ENCODE peak calls at places on chromosomes 4 and X, in ten cellular contexts. O is mammary epithelial cell; M is neural progenitor cell; E is A549; H is fibroblast of lung; J is WERI-Rb-1; N is SK-N-MC; I is fibroblast of villous mesenchyme; L is uterus; A is CD8-positive, alpha-beta memory T cell. U is an unnamed sample.

GRCh38 chr4:107153228-107153627 is 117.1 kb upstream of the DKK2 start:
- DNase-seq in O (no peak), M (peak), E (no peak), H (no peak), J (peak), N (no peak), I (peak), L (no peak), A (no peak), U (no peak)

GRCh38 chr4:169307581-169307980 is 36.8 kb upstream of the SH3RF1 start:
- DNase-seq in O (peak), M (no peak), E (no peak), H (no peak), J (no peak), N (no peak), I (no peak), L (no peak), A (no peak), U (no peak)

GRCh38 chr4:139873111-139873866 is 207.7 kb downstream of the MGST2 start:
- DNase-seq in O (no peak), M (no peak), E (no peak), H (peak), J (no peak), N (no peak), I (no peak), L (no peak), A (no peak), U (no peak)

GRCh38 chr4:56908206-56909082 is 744 bp downstream of the REST start:
- DNase-seq in O (peak), M (peak), E (peak), H (peak), J (peak), N (no peak), I (peak), L (peak), A (peak), U (peak)

GRCh38 chrX:130106071-130106470 is 4.2 kb downstream of the ELF4 start:
- DNase-seq in O (no peak), M (peak), E (no peak), H (no peak), J (no peak), N (no peak), I (no peak), L (no peak), A (no peak), U (no peak)

GRCh38 chr4:30757357-30757756 is 37.2 kb downstream of the PCDH7 start:
- DNase-seq in O (peak), M (no peak), E (no peak), H (peak), J (no peak), N (no peak), I (peak), L (no peak), A (no peak), U (no peak)

GRCh38 chrX:3362956-3363355 is 16.5 kb upstream of the MXRA5 start:
- DNase-seq in O (peak), M (no peak), E (no peak), H (no peak), J (no peak), N (no peak), I (no peak), L (no peak), A (no peak), U (no peak)

GRCh38 chr4:87109945-87110344 is 110.5 kb downstream of the KLHL8 start:
- DNase-seq in O (no peak), M (no peak), E (no peak), H (no peak), J (no peak), N (no peak), I (no peak), L (no peak), A (no peak), U (no peak)

GRCh38 chr4:23885943-23886590 is 3.8 kb downstream of the PPARGC1A start:
- DNase-seq in O (no peak), M (no peak), E (no peak), H (no peak), J (no peak), N (no peak), I (no peak), L (no peak), A (no peak), U (no peak)

GRCh38 chr4:144646523-144647094 is 653 bp downstream of the HHIP start:
- DNase-seq in O (peak), M (peak), E (peak), H (peak), J (peak), N (no peak), I (no peak), L (no peak), A (no peak), U (no peak)

GRCh38 chr4:169115897-169116254 is 105.8 kb upstream of the CBR4 start:
- DNase-seq in O (peak), M (no peak), E (no peak), H (peak), J (no peak), N (no peak), I (peak), L (no peak), A (no peak), U (peak)

GRCh38 chr4:17038510-17039176 is 140.2 kb upstream of the LDB2 start:
- DNase-seq in O (no peak), M (peak), E (no peak), H (no peak), J (no peak), N (no peak), I (no peak), L (no peak), A (no peak), U (no peak)

GRCh38 chr4:26238782-26239647 is 81.8 kb upstream of the RBPJ start:
- DNase-seq in O (no peak), M (peak), E (no peak), H (peak), J (peak), N (no peak), I (peak), L (no peak), A (no peak), U (peak)

GRCh38 chr4:5256416-5256815 is 205.1 kb downstream of the STK32B start:
- DNase-seq in O (no peak), M (no peak), E (no peak), H (no peak), J (peak), N (no peak), I (no peak), L (no peak), A (no peak), U (no peak)

GRCh38 chr4:139815646-139816601 is 150.3 kb downstream of the MGST2 start:
- DNase-seq in O (no peak), M (peak), E (no peak), H (peak), J (no peak), N (no peak), I (peak), L (peak), A (no peak), U (peak)

GRCh38 chrX:121733514-121733913 is 686.1 kb downstream of the GLUD2 start:
- DNase-seq in O (peak), M (no peak), E (no peak), H (peak), J (no peak), N (no peak), I (peak), L (no peak), A (no peak), U (no peak)

GRCh38 chrX:118216086-118216485 is 99.5 kb upstream of the KLHL13 start:
- DNase-seq in O (no peak), M (no peak), E (no peak), H (peak), J (no peak), N (no peak), I (peak), L (no peak), A (no peak), U (no peak)

GRCh38 chr4:139609647-139610046 is 53.6 kb upstream of the SETD7 start:
- DNase-seq in O (peak), M (no peak), E (no peak), H (peak), J (no peak), N (no peak), I (peak), L (no peak), A (no peak), U (peak)

GRCh38 chr4:89704651-89705395 is 132.1 kb downstream of the SNCA start:
- DNase-seq in O (no peak), M (no peak), E (no peak), H (no peak), J (no peak), N (no peak), I (no peak), L (no peak), A (no peak), U (no peak)

GRCh38 chr4:91298156-91298700 is 1005.5 kb upstream of the GRID2 start:
- DNase-seq in O (no peak), M (no peak), E (no peak), H (no peak), J (no peak), N (no peak), I (no peak), L (no peak), A (no peak), U (no peak)

GRCh38 chrX:11109968-11110367 is 1.2 kb upstream of the HCCS start:
- DNase-seq in O (no peak), M (no peak), E (no peak), H (no peak), J (no peak), N (no peak), I (no peak), L (no peak), A (no peak), U (no peak)
- H3K4me3 ChIP-seq in O (peak), M (no peak), E (peak), H (no peak), J (no peak), N (peak), I (no peak), L (no peak), A (no peak), U (peak)

DNA sequence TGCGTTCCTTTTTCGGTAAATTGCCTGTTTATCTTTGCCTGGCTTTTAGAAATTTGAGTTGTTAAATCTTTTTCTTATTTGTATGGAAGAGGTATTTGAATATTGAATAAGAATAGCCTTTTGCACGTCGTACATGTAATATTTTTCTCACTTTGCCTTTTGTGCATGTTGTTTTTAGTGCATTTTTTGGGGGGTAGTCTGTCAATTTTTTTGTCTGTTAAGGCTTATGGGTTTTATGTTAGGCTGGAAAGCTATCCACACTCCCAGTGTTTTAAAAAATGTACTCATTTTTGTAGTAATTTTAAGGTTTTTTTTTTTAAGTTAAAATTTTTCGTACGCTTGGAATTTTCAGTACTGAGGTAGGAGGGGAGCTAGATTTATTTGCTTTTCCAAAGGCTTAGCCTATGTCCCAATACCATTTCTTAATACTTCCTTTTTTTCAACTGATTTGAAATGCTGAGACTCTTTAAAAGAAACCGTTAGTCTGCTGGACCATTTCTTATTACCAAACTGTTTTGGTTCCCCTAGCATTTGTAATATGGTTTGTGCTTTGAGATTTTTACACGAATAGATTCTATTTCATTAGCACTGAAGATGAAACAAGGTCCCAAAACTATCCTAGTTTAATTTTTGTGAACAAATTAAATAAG is 1.3 kb downstream of the HERC5 start:
- DNase-seq in O (no peak), M (no peak), E (no peak), H (no peak), J (no peak), N (no peak), I (no peak), L (no peak), A (no peak), U (no peak)
- H3K4me3 ChIP-seq in O (no peak), M (peak), E (no peak), H (no peak), J (no peak), N (peak), I (no peak), L (peak), A (peak), U (peak)

DNA sequence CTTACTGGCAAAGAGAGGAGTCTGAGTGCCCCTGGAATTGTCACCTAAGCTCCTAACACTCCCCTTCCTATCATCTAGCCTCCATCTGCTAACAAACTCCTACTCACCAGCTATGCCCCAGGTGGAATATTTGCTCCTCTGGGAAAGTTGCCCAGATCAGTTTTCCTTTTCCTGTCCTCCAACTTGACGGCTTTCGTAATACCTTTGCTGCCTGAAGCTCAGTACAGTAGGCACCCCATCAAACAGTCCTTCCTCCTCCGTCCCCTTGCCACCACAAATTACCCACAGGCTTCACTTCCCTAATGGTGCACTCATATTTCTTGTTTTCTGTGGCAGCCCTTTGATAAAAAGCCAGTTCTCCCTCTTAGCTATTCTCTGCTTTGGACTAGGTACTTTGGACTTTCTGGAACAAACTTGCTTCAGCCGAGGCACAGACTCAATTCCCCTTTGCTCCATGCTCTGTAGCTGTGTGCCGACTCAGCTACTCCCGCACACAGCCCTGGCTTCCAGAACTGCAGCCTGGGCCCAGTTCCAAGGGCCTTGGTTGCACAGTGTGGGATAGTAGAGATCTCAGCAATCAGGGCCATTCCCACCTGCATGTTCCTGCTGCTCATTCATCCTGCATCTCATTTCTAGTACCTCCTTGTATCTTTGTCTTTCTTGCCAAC is 605.1 kb downstream of the BCOR start:
- DNase-seq in O (peak), M (no peak), E (no peak), H (no peak), J (no peak), N (no peak), I (no peak), L (no peak), A (no peak), U (no peak)
- H3K4me3 ChIP-seq in O (no peak), M (no peak), E (no peak), H (no peak), J (no peak), N (no peak), I (no peak), L (no peak), A (no peak), U (no peak)

DNA sequence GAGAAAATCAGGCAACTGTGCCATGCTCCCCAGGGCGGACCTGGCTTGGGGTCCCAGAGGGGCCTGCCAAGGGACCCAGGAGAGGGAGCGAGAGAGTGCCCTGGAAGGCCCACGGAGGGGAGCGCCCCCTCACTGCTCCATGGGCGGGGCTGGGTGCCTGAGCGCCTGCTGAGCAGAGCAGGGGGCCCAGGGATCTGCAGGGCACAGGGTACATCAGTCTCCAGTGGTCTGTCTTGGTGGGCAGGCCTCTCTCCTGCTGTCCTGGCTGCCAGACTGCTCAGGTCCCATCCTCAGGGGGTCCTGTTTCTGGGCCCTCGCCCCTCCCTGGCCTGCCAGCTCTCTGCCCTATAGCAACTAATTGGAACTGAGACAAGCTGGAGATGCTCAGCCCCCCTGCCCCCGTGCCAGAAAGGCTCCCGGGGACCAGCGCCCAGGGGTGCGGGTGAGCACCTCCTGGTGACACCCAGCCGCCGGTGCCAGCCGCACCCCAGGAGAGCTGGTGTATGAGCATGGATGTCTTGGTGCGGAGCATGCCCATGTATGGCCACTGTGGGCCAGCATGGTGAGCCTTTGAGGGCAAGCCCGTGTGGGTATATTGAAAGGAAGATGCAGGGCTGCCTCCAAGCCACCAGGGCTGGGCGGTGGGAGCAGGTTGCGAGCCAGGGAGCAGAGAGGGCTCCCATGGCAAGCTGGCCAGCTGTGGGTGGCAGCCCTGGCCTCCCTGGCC is 1.3 kb downstream of the BGN start:
- DNase-seq in O (no peak), M (no peak), E (no peak), H (no peak), J (no peak), N (no peak), I (no peak), L (no peak), A (no peak), U (no peak)
- H3K4me3 ChIP-seq in O (no peak), M (no peak), E (no peak), H (peak), J (no peak), N (no peak), I (peak), L (no peak), A (no peak), U (peak)

GRCh38 chrX:134622056-134622812 is 36.0 kb downstream of the PLAC1 start:
- DNase-seq in O (peak), M (no peak), E (peak), H (peak), J (no peak), N (peak), I (peak), L (no peak), A (no peak), U (peak)
- H3K4me3 ChIP-seq in O (no peak), M (no peak), E (no peak), H (peak), J (no peak), N (peak), I (no peak), L (no peak), A (no peak), U (no peak)

DNA sequence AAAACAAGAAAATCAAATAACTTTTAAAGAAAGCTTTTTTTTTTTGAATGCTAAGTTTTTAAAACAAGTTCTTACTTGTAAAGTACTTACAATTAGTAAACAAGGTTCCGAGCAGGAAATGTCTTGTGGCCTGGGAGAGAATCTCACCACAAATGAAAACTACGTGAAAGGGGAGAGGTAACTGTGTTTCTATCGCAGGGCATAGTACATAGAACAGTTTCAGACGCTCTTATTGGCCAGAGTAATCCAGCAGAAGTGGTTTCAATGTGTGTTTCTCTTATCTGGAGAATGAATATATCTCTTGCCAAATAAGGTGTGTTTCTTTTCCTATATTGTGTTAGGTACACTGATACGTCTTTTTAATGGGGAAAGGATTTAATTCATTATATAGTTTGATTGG is at the start of gene PLAC8:
- DNase-seq in O (peak), M (no peak), E (no peak), H (peak), J (no peak), N (no peak), I (peak), L (no peak), A (peak), U (no peak)
- H3K4me3 ChIP-seq in O (peak), M (no peak), E (no peak), H (no peak), J (no peak), N (no peak), I (no peak), L (no peak), A (peak), U (no peak)

DNA sequence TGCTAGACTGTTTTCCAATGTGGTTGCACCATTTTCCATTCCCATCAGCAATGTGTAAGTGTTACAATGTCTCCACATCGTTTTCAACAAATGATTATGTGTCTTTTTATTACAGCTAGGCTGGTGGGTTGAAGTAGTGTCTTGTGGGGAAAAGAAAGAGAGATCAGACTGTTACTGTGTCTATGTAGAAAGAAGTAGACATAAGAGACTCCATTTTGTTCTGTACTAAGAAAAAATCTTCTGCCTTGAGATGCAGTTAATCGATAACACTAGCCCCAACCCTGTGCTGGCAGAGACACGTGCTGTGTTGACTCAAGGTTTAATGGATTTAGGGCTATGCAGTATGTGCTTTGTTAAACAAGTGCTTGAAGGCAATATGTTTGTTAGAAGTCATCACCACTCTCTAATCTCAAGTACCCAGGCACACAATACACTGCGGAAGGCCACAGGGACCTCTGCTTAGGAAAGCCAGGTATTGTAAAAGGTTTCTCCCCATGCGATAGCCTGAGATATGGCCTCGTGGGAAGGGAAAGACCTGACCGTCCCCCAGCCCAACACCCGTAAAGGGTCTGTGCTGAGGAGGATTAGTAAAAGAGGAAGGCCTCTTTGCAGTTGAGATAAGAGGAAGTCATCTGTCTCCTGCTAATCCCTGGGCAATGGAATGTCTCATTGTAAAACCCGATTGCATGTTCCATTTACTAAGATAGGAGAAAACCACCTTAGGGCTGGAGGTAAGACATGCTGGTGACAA is 23.0 kb upstream of the UGT2B15 start:
- DNase-seq in O (no peak), M (no peak), E (no peak), H (no peak), J (no peak), N (no peak), I (no peak), L (no peak), A (no peak), U (no peak)
- H3K4me3 ChIP-seq in O (no peak), M (no peak), E (no peak), H (no peak), J (no peak), N (no peak), I (no peak), L (no peak), A (no peak), U (no peak)

GRCh38 chr4:40316782-40317635 is 18.1 kb upstream of the CHRNA9 start:
- DNase-seq in O (peak), M (peak), E (no peak), H (peak), J (peak), N (peak), I (peak), L (peak), A (peak), U (peak)
- H3K4me3 ChIP-seq in O (peak), M (no peak), E (peak), H (peak), J (peak), N (peak), I (peak), L (peak), A (peak), U (peak)

GRCh38 chr4:146122398-146122797 is 53.1 kb upstream of the LSM6 start:
- DNase-seq in O (no peak), M (no peak), E (no peak), H (no peak), J (no peak), N (no peak), I (no peak), L (no peak), A (no peak), U (no peak)
- H3K4me3 ChIP-seq in O (no peak), M (no peak), E (no peak), H (no peak), J (no peak), N (no peak), I (no peak), L (no peak), A (no peak), U (no peak)